ENCODE peak calls at places on chromosomes 4 and X, in six cellular contexts. One of them, this sample, is unnamed.

GRCh38 chrX:87338510-87338909 is 179.1 kb upstream of the KLHL4 start:
- DNase-seq in CD4-positive, alpha-beta T cell: no peak
- DNase-seq in psoas muscle: no peak
- DNase-seq in coronary artery: no peak
- DNase-seq in endothelial cell: no peak
- DNase-seq in lower leg skin: no peak
- DNase-seq in this sample: no peak

GRCh38 chr4:110165382-110166285 is 32.8 kb downstream of the ELOVL6 start:
- DNase-seq in lower leg skin: peak; percentile 23
- DNase-seq in CD4-positive, alpha-beta T cell: peak; percentile 64
- DNase-seq in endothelial cell: no peak
- DNase-seq in coronary artery: no peak
- DNase-seq in psoas muscle: no peak
- DNase-seq in this sample: no peak

GRCh38 chrX:31836479-31836878 is 764.6 kb upstream of the FTHL17 start:
- DNase-seq in lower leg skin: no peak
- DNase-seq in coronary artery: no peak
- DNase-seq in psoas muscle: no peak
- DNase-seq in endothelial cell: no peak
- DNase-seq in CD4-positive, alpha-beta T cell: no peak
- DNase-seq in this sample: no peak

GRCh38 chr4:173288296-173288695 is 45.9 kb downstream of the HMGB2 start:
- DNase-seq in psoas muscle: no peak
- DNase-seq in coronary artery: no peak
- DNase-seq in CD4-positive, alpha-beta T cell: peak; percentile 51
- DNase-seq in lower leg skin: peak; percentile 70
- DNase-seq in endothelial cell: peak; percentile 63
- DNase-seq in this sample: peak; percentile 68

GRCh38 chrX:120302434-120302833 is 8.8 kb downstream of the TMEM255A start:
- DNase-seq in endothelial cell: no peak
- DNase-seq in lower leg skin: no peak
- DNase-seq in CD4-positive, alpha-beta T cell: peak; percentile 20
- DNase-seq in psoas muscle: no peak
- DNase-seq in coronary artery: no peak
- DNase-seq in this sample: no peak

GRCh38 chr4:1008840-1009646 is 2.4 kb upstream of the FGFRL1 start:
- DNase-seq in endothelial cell: no peak
- DNase-seq in coronary artery: no peak
- DNase-seq in lower leg skin: peak; percentile 51
- DNase-seq in CD4-positive, alpha-beta T cell: peak; percentile 32
- DNase-seq in psoas muscle: peak; percentile 69
- DNase-seq in this sample: peak; percentile 49

GRCh38 chr4:152117501-152117900 is 356.7 kb upstream of the GATB start:
- DNase-seq in endothelial cell: no peak
- DNase-seq in lower leg skin: no peak
- DNase-seq in CD4-positive, alpha-beta T cell: no peak
- DNase-seq in coronary artery: no peak
- DNase-seq in psoas muscle: peak; percentile 63
- DNase-seq in this sample: no peak

GRCh38 chr4:40822781-40823180 is 73.0 kb downstream of the NSUN7 start:
- DNase-seq in coronary artery: no peak
- DNase-seq in psoas muscle: no peak
- DNase-seq in CD4-positive, alpha-beta T cell: no peak
- DNase-seq in lower leg skin: no peak
- DNase-seq in endothelial cell: no peak
- DNase-seq in this sample: no peak

GRCh38 chr4:57023104-57023503 is 44.4 kb downstream of the POLR2B start:
- DNase-seq in CD4-positive, alpha-beta T cell: no peak
- DNase-seq in coronary artery: no peak
- DNase-seq in psoas muscle: no peak
- DNase-seq in lower leg skin: no peak
- DNase-seq in endothelial cell: no peak
- DNase-seq in this sample: no peak

GRCh38 chr4:110201502-110201901 is 3.1 kb upstream of the ELOVL6 start:
- DNase-seq in lower leg skin: no peak
- DNase-seq in coronary artery: no peak
- DNase-seq in psoas muscle: no peak
- DNase-seq in endothelial cell: no peak
- DNase-seq in CD4-positive, alpha-beta T cell: no peak
- DNase-seq in this sample: no peak

GRCh38 chrX:19554786-19555185 is 39.5 kb upstream of the MAP3K15 start:
- DNase-seq in CD4-positive, alpha-beta T cell: no peak
- DNase-seq in coronary artery: no peak
- DNase-seq in lower leg skin: no peak
- DNase-seq in endothelial cell: no peak
- DNase-seq in psoas muscle: no peak
- DNase-seq in this sample: no peak

GRCh38 chrX:21479695-21480280 is 105.6 kb downstream of the CNKSR2 start:
- DNase-seq in lower leg skin: no peak
- DNase-seq in endothelial cell: peak; percentile 5
- DNase-seq in CD4-positive, alpha-beta T cell: no peak
- DNase-seq in coronary artery: no peak
- DNase-seq in psoas muscle: no peak
- DNase-seq in this sample: no peak

GRCh38 chrX:29948653-29949052 is 266.7 kb upstream of the MAGEB2 start:
- DNase-seq in lower leg skin: no peak
- DNase-seq in CD4-positive, alpha-beta T cell: no peak
- DNase-seq in coronary artery: no peak
- DNase-seq in endothelial cell: no peak
- DNase-seq in psoas muscle: no peak
- DNase-seq in this sample: no peak

GRCh38 chr4:68773699-68774098 is 42.1 kb upstream of the UGT2B10 start:
- DNase-seq in lower leg skin: no peak
- DNase-seq in psoas muscle: no peak
- DNase-seq in coronary artery: no peak
- DNase-seq in CD4-positive, alpha-beta T cell: no peak
- DNase-seq in endothelial cell: no peak
- DNase-seq in this sample: no peak

GRCh38 chr4:20428410-20429160 is 176.9 kb downstream of the SLIT2 start:
- DNase-seq in coronary artery: no peak
- DNase-seq in endothelial cell: no peak
- DNase-seq in CD4-positive, alpha-beta T cell: no peak
- DNase-seq in psoas muscle: no peak
- DNase-seq in lower leg skin: no peak
- DNase-seq in this sample: no peak

GRCh38 chrX:117768861-117769604 is 347.6 kb downstream of the KLHL13 start:
- DNase-seq in lower leg skin: no peak
- DNase-seq in psoas muscle: peak; percentile 36
- DNase-seq in CD4-positive, alpha-beta T cell: no peak
- DNase-seq in coronary artery: no peak
- DNase-seq in endothelial cell: no peak
- DNase-seq in this sample: no peak

GRCh38 chrX:46376246-46376885 is 168.9 kb downstream of the ZNF674 start:
- DNase-seq in lower leg skin: peak; percentile 14
- DNase-seq in coronary artery: no peak
- DNase-seq in psoas muscle: no peak
- DNase-seq in CD4-positive, alpha-beta T cell: peak; percentile 9
- DNase-seq in endothelial cell: peak; percentile 34
- DNase-seq in this sample: no peak

GRCh38 chr4:139704915-139705485 is 39.4 kb downstream of the MGST2 start:
- DNase-seq in coronary artery: no peak
- DNase-seq in psoas muscle: no peak
- DNase-seq in CD4-positive, alpha-beta T cell: no peak
- DNase-seq in endothelial cell: no peak
- DNase-seq in lower leg skin: no peak
- DNase-seq in this sample: no peak

GRCh38 chr4:81499840-81500239 is 28.1 kb upstream of the RASGEF1B start:
- DNase-seq in endothelial cell: no peak
- DNase-seq in psoas muscle: no peak
- DNase-seq in lower leg skin: no peak
- DNase-seq in coronary artery: no peak
- DNase-seq in CD4-positive, alpha-beta T cell: no peak
- DNase-seq in this sample: no peak

GRCh38 chr4:120517966-120518365 is 404.6 kb downstream of the PRDM5 start:
- DNase-seq in lower leg skin: no peak
- DNase-seq in coronary artery: no peak
- DNase-seq in endothelial cell: no peak
- DNase-seq in psoas muscle: no peak
- DNase-seq in CD4-positive, alpha-beta T cell: no peak
- DNase-seq in this sample: no peak

DNA sequence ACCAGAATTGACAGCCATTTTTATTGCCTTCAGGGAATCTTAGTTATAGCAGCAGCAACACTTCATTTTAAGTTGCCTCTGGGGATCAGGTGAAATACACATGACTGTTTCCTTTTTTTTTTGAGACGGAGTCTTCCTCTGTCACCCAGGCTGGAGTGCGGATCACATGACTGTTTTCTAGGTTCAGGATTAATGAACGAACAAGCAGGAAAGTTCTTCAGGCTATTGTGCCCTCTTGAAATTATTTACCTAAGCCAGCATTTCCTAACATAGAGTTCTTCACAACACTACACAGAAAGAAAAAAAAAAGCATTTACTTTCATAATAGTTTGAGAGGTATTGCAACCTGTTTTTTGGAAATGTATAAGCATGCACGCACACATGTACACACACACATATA is 2032.8 kb downstream of the PCDH7 start:
- DNase-seq in lower leg skin: no peak
- DNase-seq in coronary artery: no peak
- DNase-seq in endothelial cell: no peak
- DNase-seq in psoas muscle: no peak
- DNase-seq in CD4-positive, alpha-beta T cell: no peak
- DNase-seq in this sample: no peak
- TF ChIP-seq CTCF in lower leg skin: no peak
- TF ChIP-seq CTCF in coronary artery: no peak
- TF ChIP-seq CTCF in endothelial cell: no peak
- TF ChIP-seq CTCF in psoas muscle: no peak
- TF ChIP-seq CTCF in CD4-positive, alpha-beta T cell: no peak
- TF ChIP-seq CTCF in this sample: no peak

GRCh38 chr4:180947421-180947820 is 1295.8 kb upstream of the TENM3 start:
- DNase-seq in endothelial cell: no peak
- DNase-seq in coronary artery: no peak
- DNase-seq in lower leg skin: no peak
- DNase-seq in CD4-positive, alpha-beta T cell: no peak
- DNase-seq in psoas muscle: no peak
- DNase-seq in this sample: no peak
- TF ChIP-seq CTCF in endothelial cell: no peak
- TF ChIP-seq CTCF in coronary artery: no peak
- TF ChIP-seq CTCF in lower leg skin: no peak
- TF ChIP-seq CTCF in CD4-positive, alpha-beta T cell: no peak
- TF ChIP-seq CTCF in psoas muscle: no peak
- TF ChIP-seq CTCF in this sample: no peak

DNA sequence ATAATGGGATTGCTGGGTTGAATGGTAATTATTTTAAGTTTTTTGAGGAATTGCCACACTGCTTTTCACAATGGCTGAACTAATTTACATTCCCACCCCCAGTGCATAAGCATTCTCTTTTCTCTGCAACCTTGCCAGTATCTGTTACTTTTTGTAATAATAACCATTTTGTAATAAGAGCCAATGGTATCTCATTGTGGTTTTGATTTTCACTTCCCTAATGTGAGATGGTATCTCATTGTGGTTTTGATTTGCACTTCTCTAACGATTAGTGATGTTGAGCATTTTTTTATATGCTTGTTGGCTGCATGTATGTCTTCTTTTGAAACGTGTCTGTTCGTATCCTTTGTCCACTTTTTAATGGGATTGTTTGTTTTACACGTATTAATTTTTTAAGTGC is 213.1 kb upstream of the HDX start:
- DNase-seq in psoas muscle: no peak
- DNase-seq in endothelial cell: no peak
- DNase-seq in lower leg skin: no peak
- DNase-seq in CD4-positive, alpha-beta T cell: no peak
- DNase-seq in coronary artery: no peak
- DNase-seq in this sample: no peak
- TF ChIP-seq CTCF in psoas muscle: no peak
- TF ChIP-seq CTCF in endothelial cell: no peak
- TF ChIP-seq CTCF in lower leg skin: no peak
- TF ChIP-seq CTCF in CD4-positive, alpha-beta T cell: no peak
- TF ChIP-seq CTCF in coronary artery: no peak
- TF ChIP-seq CTCF in this sample: no peak

GRCh38 chr4:122227202-122227601 is 75.1 kb downstream of the BLTP1 start:
- DNase-seq in coronary artery: no peak
- DNase-seq in lower leg skin: no peak
- DNase-seq in CD4-positive, alpha-beta T cell: no peak
- DNase-seq in endothelial cell: no peak
- DNase-seq in psoas muscle: no peak
- DNase-seq in this sample: no peak

GRCh38 chr4:122219356-122219755 is 67.2 kb downstream of the BLTP1 start:
- DNase-seq in coronary artery: no peak
- DNase-seq in psoas muscle: no peak
- DNase-seq in CD4-positive, alpha-beta T cell: no peak
- DNase-seq in lower leg skin: no peak
- DNase-seq in endothelial cell: no peak
- DNase-seq in this sample: no peak

GRCh38 chr4:122229857-122230256 is 77.7 kb downstream of the BLTP1 start:
- DNase-seq in lower leg skin: no peak
- DNase-seq in CD4-positive, alpha-beta T cell: no peak
- DNase-seq in psoas muscle: no peak
- DNase-seq in coronary artery: no peak
- DNase-seq in endothelial cell: no peak
- DNase-seq in this sample: no peak

GRCh38 chr4:122221322-122221721 is 69.2 kb downstream of the BLTP1 start:
- DNase-seq in lower leg skin: no peak
- DNase-seq in endothelial cell: no peak
- DNase-seq in psoas muscle: no peak
- DNase-seq in CD4-positive, alpha-beta T cell: no peak
- DNase-seq in coronary artery: no peak
- DNase-seq in this sample: no peak

GRCh38 chr4:122224348-122224747 is 72.2 kb downstream of the BLTP1 start:
- DNase-seq in psoas muscle: no peak
- DNase-seq in coronary artery: no peak
- DNase-seq in endothelial cell: peak; percentile 40
- DNase-seq in CD4-positive, alpha-beta T cell: no peak
- DNase-seq in lower leg skin: no peak
- DNase-seq in this sample: no peak
- TF ChIP-seq CTCF in psoas muscle: peak; percentile 22
- TF ChIP-seq CTCF in coronary artery: no peak
- TF ChIP-seq CTCF in endothelial cell: no peak
- TF ChIP-seq CTCF in CD4-positive, alpha-beta T cell: no peak
- TF ChIP-seq CTCF in lower leg skin: no peak
- TF ChIP-seq CTCF in this sample: no peak

GRCh38 chr4:132564920-132565319 is 584.2 kb upstream of the PCDH10 start:
- DNase-seq in psoas muscle: no peak
- DNase-seq in endothelial cell: no peak
- DNase-seq in CD4-positive, alpha-beta T cell: no peak
- DNase-seq in coronary artery: no peak
- DNase-seq in lower leg skin: no peak
- DNase-seq in this sample: no peak
- TF ChIP-seq CTCF in psoas muscle: no peak
- TF ChIP-seq CTCF in endothelial cell: no peak
- TF ChIP-seq CTCF in CD4-positive, alpha-beta T cell: no peak
- TF ChIP-seq CTCF in coronary artery: no peak
- TF ChIP-seq CTCF in lower leg skin: no peak
- TF ChIP-seq CTCF in this sample: no peak

DNA sequence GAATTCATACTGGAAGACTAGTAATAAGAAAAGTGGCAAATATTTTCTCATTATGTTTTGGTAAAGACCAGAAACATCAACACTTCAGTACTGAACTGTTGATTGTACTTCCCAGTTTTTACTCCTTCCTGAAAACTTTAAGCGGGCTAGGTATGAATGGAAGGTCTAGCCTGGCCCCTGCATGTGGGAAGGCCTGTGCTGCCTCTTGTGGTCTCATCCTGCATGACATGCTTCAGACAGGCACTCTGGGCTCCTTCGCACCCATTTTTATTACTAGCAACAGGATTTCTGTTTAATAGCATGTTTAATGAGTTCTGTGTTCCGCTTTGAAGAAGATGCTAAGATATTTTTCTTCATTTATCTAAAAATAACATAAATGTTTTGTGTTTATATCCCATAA is 279.1 kb downstream of the ANK2 start:
- DNase-seq in psoas muscle: no peak
- DNase-seq in lower leg skin: no peak
- DNase-seq in endothelial cell: peak; percentile 53
- DNase-seq in CD4-positive, alpha-beta T cell: no peak
- DNase-seq in coronary artery: no peak
- DNase-seq in this sample: no peak
- TF ChIP-seq CTCF in psoas muscle: no peak
- TF ChIP-seq CTCF in lower leg skin: no peak
- TF ChIP-seq CTCF in endothelial cell: peak; percentile 67
- TF ChIP-seq CTCF in CD4-positive, alpha-beta T cell: no peak
- TF ChIP-seq CTCF in coronary artery: no peak
- TF ChIP-seq CTCF in this sample: no peak

GRCh38 chrX:47751670-47752069 is 85.0 kb upstream of the ZNF81 start:
- DNase-seq in endothelial cell: peak; percentile 39
- DNase-seq in coronary artery: no peak
- DNase-seq in psoas muscle: peak; percentile 59
- DNase-seq in CD4-positive, alpha-beta T cell: no peak
- DNase-seq in lower leg skin: no peak
- DNase-seq in this sample: peak; percentile 43
- TF ChIP-seq CTCF in endothelial cell: no peak
- TF ChIP-seq CTCF in coronary artery: no peak
- TF ChIP-seq CTCF in psoas muscle: peak; percentile 19
- TF ChIP-seq CTCF in CD4-positive, alpha-beta T cell: no peak
- TF ChIP-seq CTCF in lower leg skin: no peak
- TF ChIP-seq CTCF in this sample: no peak